ENCODE peak calls at places on chromosome 2, in four cellular contexts. P is body of pancreas, Z is gastrocnemius medialis, M is Panc1. I is an unnamed sample.

GRCh38 chr2:17879913-17880274 is 1.4 kb downstream of the KCNS3 start:
- DNase-seq in P (no peak), Z (no peak), M (no peak), I (no peak)

GRCh38 chr2:43178602-43179542 is 47.5 kb downstream of the ZFP36L2 start:
- DNase-seq in P (peak; percentile 82), Z (peak; percentile 94), M (no peak), I (no peak)

GRCh38 chr2:22360735-22361374 is 1024.1 kb upstream of the KLHL29 start:
- DNase-seq in P (no peak), Z (no peak), M (no peak), I (no peak)

GRCh38 chr2:30565860-30566358 is 118.9 kb downstream of the LCLAT1 start:
- DNase-seq in P (peak; percentile 75), Z (peak; percentile 31), M (no peak), I (no peak)

GRCh38 chr2:24076849-24077534 is 866 bp upstream of the SF3B6 start:
- DNase-seq in P (no peak), Z (no peak), M (no peak), I (no peak)

GRCh38 chr2:68438455-68439303 is 28.4 kb downstream of the FBXO48 start:
- DNase-seq in P (no peak), Z (no peak), M (no peak), I (no peak)

GRCh38 chr2:69755862-69756467 is 14.0 kb downstream of the ANXA4 start:
- DNase-seq in P (no peak), Z (no peak), M (peak; percentile 63), I (no peak)

GRCh38 chr2:194559964-194560363 is 1097.1 kb upstream of the SLC39A10 start:
- DNase-seq in P (no peak), Z (no peak), M (no peak), I (no peak)

GRCh38 chr2:40403233-40403841 is 48.6 kb downstream of the SLC8A1 start:
- DNase-seq in P (no peak), Z (no peak), M (no peak), I (no peak)

GRCh38 chr2:71340176-71340575 is 8.6 kb downstream of the ZNF638 start:
- DNase-seq in P (no peak), Z (no peak), M (no peak), I (no peak)

GRCh38 chr2:27638709-27639108 is 9.9 kb downstream of the GPN1 start:
- DNase-seq in P (no peak), Z (no peak), M (no peak), I (no peak)

GRCh38 chr2:136492901-136493300 is 272.4 kb upstream of the THSD7B start:
- DNase-seq in P (no peak), Z (no peak), M (no peak), I (no peak)

GRCh38 chr2:183840061-183840584 is 715.9 kb downstream of the NUP35 start:
- DNase-seq in P (no peak), Z (no peak), M (no peak), I (no peak)

GRCh38 chr2:164721425-164721824 is 100.1 kb upstream of the GRB14 start:
- DNase-seq in P (no peak), Z (no peak), M (no peak), I (no peak)

GRCh38 chr2:100875516-100876230 is 55.7 kb downstream of the NPAS2 start:
- DNase-seq in P (peak; percentile 50), Z (no peak), M (no peak), I (peak; percentile 41)
- H3K4me1 ChIP-seq in P (peaks cover 46% of the 10 kb centered on the region), Z (peaks cover 13% of the 10 kb centered on the region), M (peaks cover 15% of the 10 kb centered on the region), I (no peaks in the 10 kb centered on the region)

DNA sequence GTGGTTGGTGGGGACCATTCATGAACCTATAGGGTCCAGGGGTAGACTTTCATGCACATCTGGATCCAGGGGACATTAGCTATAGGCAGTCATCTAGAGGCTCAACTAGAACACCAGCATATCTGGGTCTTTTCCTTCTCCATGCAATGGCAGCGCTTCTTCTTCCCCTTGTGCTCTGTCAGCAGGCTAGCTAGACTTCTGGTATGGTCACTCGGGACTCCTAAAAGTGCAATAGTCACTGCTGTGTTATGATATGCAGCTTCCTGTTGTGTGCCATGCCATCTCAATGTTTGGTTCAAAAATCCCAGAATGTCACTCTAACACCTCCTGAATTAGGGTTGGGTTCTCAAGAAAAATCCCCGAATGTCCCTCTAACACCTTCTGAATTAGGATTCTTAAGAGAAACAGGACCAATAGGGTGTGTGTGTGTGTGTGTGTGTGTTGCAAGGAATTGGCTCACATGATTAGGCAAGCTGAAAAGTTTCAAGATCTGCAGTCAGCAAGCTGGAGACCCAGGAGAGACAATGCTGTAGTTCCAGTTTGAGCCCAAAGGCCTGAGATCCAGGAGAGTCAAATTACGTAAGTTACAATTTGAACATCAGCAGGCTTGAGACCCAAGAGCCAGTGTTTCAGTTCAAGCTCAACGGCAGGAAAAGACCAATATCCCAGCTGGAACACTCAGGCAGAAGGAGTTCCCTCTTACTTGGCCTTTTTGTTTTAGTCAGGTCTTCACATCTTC is 97.1 kb upstream of the LTBP1 start:
- DNase-seq in P (no peak), Z (peak; percentile 14), M (no peak), I (no peak)
- H3K4me1 ChIP-seq in P (no peaks in the 10 kb centered on the region), Z (no peaks in the 10 kb centered on the region), M (no peaks in the 10 kb centered on the region), I (no peaks in the 10 kb centered on the region)

DNA sequence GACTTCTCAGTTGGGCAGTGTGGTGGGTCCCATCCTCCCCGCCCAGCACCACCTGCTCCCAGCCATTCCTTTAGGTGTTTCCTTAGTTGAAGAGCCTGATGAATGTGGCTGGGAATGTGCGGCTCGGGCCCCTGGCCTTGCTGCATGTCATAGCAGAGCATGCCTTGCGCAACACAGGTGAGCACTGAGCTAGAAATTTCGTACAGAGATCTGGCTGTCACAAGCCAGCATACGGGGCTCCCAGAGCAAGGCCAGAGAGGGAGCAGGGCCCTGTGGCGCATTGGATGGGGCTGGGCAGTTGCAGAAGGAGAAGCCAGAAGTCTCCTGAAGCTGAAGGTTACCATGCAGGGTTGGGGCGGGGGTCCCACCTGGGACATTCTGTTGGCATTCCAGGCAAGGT is 129.7 kb downstream of the WDSUB1 start:
- DNase-seq in P (peak; percentile 22), Z (no peak), M (no peak), I (no peak)
- H3K4me1 ChIP-seq in P (peaks cover 57% of the 10 kb centered on the region), Z (no peaks in the 10 kb centered on the region), M (no peaks in the 10 kb centered on the region), I (no peaks in the 10 kb centered on the region)

GRCh38 chr2:216355738-216356137 is 16.5 kb downstream of the MARCHF4 start:
- DNase-seq in P (no peak), Z (no peak), M (no peak), I (no peak)
- H3K4me1 ChIP-seq in P (no peaks in the 10 kb centered on the region), Z (no peaks in the 10 kb centered on the region), M (no peaks in the 10 kb centered on the region), I (peaks cover 38% of the 10 kb centered on the region)

DNA sequence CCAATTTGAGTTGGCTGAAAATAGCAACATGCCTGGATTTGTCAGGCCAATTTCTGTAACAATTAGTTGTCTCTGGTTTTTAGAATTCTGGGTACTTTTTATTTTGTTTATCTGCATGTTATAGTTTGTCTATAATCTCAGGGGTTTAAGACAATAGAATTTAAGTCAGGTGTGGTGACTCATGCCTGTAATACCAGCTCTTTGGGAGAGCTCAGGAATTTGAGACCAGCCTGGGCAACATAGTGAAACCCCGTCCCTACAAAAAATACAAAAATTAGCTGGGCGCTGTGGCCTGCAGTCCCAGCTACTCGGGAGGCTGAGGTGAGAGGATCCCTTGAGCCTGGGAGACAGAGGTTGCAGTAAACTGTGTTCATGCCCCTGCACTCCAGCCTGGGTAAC is 114.4 kb upstream of the GLS start:
- DNase-seq in P (no peak), Z (no peak), M (no peak), I (no peak)
- H3K4me1 ChIP-seq in P (no peaks in the 10 kb centered on the region), Z (no peaks in the 10 kb centered on the region), M (no peaks in the 10 kb centered on the region), I (no peaks in the 10 kb centered on the region)

GRCh38 chr2:226743911-226744310 is 55.7 kb downstream of the IRS1 start:
- DNase-seq in P (no peak), Z (no peak), M (no peak), I (no peak)
- H3K4me1 ChIP-seq in P (peaks cover 32% of the 10 kb centered on the region), Z (peaks cover 54% of the 10 kb centered on the region), M (peaks cover 2% of the 10 kb centered on the region), I (no peaks in the 10 kb centered on the region)